ENCODE peak calls at places on chromosomes 12 and 14, in five cellular contexts. Q is right cardiac atrium, A is heart left ventricle, M is neuronal stem cell, S is GM23338. J is an unnamed sample.

GRCh38 chr14:48350971-48351370 is 675.6 kb upstream of the MDGA2 start:
- DNase-seq in Q (no peak), A (no peak), M (no peak), S (no peak), J (no peak)

GRCh38 chr12:42213023-42213422 is 25.0 kb downstream of the YAF2 start:
- DNase-seq in Q (no peak), A (no peak), M (no peak), S (no peak), J (no peak)

GRCh38 chr12:48489012-48489411 is 6.7 kb downstream of the C12orf54 start:
- DNase-seq in Q (no peak), A (no peak), M (no peak), S (no peak), J (no peak)

GRCh38 chr12:49331360-49332222 is 5.4 kb downstream of the C1QL4 start:
- DNase-seq in Q (peak; percentile 85), A (peak; percentile 59), M (no peak), S (peak; percentile 81), J (no peak)

GRCh38 chr12:16788888-16789790 is 183.2 kb upstream of the LMO3 start:
- DNase-seq in Q (no peak), A (no peak), M (peak; percentile 20), S (peak; percentile 55), J (no peak)

GRCh38 chr12:109588461-109589239 is 15.1 kb downstream of the MVK start:
- DNase-seq in Q (no peak), A (no peak), M (no peak), S (no peak), J (no peak)

GRCh38 chr12:104576980-104577925 is 120.5 kb downstream of the CHST11 start:
- DNase-seq in Q (no peak), A (no peak), M (no peak), S (no peak), J (no peak)

GRCh38 chr12:47900480-47901129 is 4.2 kb downstream of the VDR start:
- DNase-seq in Q (no peak), A (no peak), M (no peak), S (peak; percentile 49), J (no peak)

GRCh38 chr14:58776516-58776915 is 138.8 kb downstream of the DACT1 start:
- DNase-seq in Q (no peak), A (no peak), M (no peak), S (no peak), J (no peak)

GRCh38 chr14:51095854-51096823 is 1.2 kb upstream of the TRIM9 start:
- DNase-seq in Q (peak; percentile 50), A (no peak), M (peak; percentile 8), S (no peak), J (no peak)

GRCh38 chr12:25682421-25682820 is 129.3 kb upstream of the LMNTD1 start:
- DNase-seq in Q (no peak), A (no peak), M (no peak), S (no peak), J (no peak)

GRCh38 chr14:39266871-39267591 is 33.3 kb downstream of the MIA2 start:
- DNase-seq in Q (peak; percentile 92), A (peak; percentile 87), M (peak; percentile 73), S (peak; percentile 90), J (peak; percentile 97)

GRCh38 chr12:30811966-30812365 is 57.2 kb upstream of the CAPRIN2 start:
- DNase-seq in Q (no peak), A (no peak), M (no peak), S (no peak), J (no peak)

GRCh38 chr12:30816742-30817465 is 62.2 kb upstream of the CAPRIN2 start:
- DNase-seq in Q (no peak), A (no peak), M (no peak), S (no peak), J (no peak)

GRCh38 chr12:30810918-30811317 is 56.2 kb upstream of the CAPRIN2 start:
- DNase-seq in Q (no peak), A (no peak), M (no peak), S (no peak), J (no peak)

GRCh38 chr12:30818562-30818961 is 63.8 kb upstream of the CAPRIN2 start:
- DNase-seq in Q (no peak), A (no peak), M (no peak), S (no peak), J (no peak)

DNA sequence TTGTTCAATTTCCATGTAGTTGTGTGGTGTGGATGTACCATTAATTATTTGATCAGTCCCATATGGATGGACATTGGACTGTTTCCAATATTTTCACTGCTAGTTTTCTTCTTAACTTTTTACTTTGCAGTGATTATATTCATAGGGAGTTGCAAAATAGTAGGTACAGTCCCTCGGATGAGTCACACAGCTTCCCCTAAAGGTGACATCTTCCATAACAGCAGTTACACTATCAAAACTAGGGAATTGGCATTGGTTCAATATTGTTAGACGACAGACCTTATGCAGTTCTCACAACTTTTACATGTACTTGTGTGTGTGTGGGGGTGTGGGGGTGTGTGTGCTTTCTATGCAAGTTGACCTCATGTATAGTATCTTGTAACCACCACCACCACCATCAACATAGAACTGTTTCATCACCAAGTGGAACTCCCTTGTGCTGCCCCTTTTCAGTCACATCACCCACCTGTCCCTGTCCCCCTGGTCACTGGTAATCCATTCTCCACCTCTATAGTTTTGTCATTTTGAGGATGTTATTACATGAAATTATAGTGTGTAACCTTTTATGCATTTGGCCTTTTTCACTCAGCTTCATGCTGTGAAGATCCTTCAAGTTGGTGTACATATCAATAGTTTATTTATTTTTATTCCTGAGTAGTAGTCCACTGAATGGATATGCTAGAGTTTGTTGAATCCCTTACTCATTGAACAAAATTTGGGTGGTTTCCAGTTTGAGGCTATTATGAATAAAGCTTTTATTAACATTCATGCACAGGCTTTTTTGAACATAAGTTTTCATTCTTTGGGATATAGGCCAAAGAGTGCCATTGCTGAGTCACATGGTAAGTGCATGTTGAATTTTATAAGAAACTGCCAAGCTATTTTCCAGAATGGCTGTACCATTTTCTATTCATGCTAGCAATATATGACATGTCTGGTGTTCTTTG is 59.3 kb upstream of the CAPRIN2 start:
- DNase-seq in Q (no peak), A (no peak), M (no peak), S (no peak), J (no peak)
- H3K27ac ChIP-seq in Q (no peak overlapping the region), A (no peak overlapping the region), M (no peak overlapping the region), S (no peak overlapping the region), J (no peak overlapping the region)

DNA sequence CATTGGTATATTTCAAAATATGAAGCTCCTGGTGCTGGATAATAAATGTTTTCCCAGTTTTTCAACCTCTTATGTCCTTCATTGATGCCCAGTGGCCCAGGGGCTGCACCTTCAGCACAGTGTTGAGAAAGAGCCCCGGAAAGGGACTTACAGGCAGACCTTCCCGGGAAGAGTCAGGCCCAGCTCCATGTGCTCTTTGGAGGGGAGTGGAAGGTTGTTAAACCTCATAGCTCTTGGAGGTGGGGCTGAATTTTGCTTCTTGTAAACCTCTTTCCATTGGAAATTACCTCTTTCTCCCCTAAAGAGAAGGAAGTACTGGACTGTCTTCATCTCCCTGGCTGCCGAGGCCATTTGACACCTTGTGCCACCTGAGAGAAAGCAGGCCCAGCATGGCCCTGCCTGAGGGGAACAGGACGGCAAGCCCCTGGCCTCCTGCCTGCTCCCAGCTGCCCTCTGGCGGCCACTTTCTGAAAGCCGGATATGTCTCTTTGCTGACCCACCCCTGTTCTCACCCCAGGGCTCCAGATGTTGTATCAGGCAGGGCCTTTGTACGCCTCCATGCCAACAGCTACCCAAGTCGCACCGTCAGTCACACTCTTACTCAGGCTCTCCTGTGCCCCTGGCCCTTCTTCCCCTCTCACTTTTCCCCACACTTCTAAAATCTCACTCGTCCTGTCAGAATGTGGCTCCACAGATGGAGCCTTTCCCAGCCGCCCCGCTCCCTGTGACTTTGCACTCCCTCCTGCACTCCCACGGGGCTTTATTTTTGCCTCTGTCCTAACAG is 43.0 kb downstream of the EVL start:
- DNase-seq in Q (peak; percentile 94), A (peak; percentile 83), M (peak; percentile 74), S (peak; percentile 90), J (peak; percentile 94)
- H3K4me3 ChIP-seq in Q (no peak overlapping the region), A (no peak overlapping the region), M (no peak overlapping the region), S (no peak overlapping the region), J (no peak overlapping the region)

GRCh38 chr12:3922033-3922432 is 48.8 kb upstream of the PARP11 start:
- DNase-seq in Q (no peak), A (no peak), M (no peak), S (no peak), J (no peak)

GRCh38 chr12:3921142-3921520 is 47.9 kb upstream of the PARP11 start:
- DNase-seq in Q (no peak), A (no peak), M (no peak), S (no peak), J (no peak)

GRCh38 chr12:3924761-3925160 is 51.6 kb upstream of the PARP11 start:
- DNase-seq in Q (no peak), A (no peak), M (no peak), S (no peak), J (no peak)

GRCh38 chr12:3921526-3921925 is 48.3 kb upstream of the PARP11 start:
- DNase-seq in Q (no peak), A (no peak), M (no peak), S (no peak), J (no peak)

GRCh38 chr12:3920378-3921141 is 47.4 kb upstream of the PARP11 start:
- DNase-seq in Q (no peak), A (no peak), M (no peak), S (no peak), J (no peak)
- H3K27ac ChIP-seq in Q (no peak overlapping the region), A (no peak overlapping the region), M (no peak overlapping the region), S (no peak overlapping the region), J (no peak overlapping the region)

DNA sequence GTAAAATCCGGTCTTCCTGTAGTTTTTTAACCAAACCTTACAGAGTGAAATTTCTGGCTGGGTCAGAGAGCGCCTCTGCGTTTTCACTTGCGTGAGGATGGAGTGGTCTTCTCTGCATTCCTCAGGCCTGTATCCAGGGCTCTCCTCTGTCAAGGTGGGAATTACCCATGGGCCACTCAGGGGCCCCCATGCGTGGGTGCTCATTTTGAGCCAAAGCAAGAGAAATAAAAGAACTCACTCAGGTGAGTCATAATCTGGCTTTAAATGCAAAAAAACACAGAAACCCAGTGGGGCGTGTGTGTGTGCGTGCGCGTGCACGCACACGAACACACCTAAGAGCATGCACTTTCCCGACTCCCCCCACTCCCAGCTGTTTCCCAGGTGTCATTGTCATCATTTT is 104.0 kb upstream of the PWP1 start:
- DNase-seq in Q (no peak), A (no peak), M (no peak), S (no peak), J (no peak)
- H3K4me3 ChIP-seq in Q (peak overlapping the region; percentile 17), A (peak overlapping the region; percentile 26), M (peak overlapping the region; percentile 58), S (peak overlapping the region; percentile 66), J (no peak overlapping the region)

GRCh38 chr14:79480212-79480611 is 731.1 kb downstream of the DIO2 start:
- DNase-seq in Q (no peak), A (no peak), M (no peak), S (no peak), J (no peak)
- H3K27ac ChIP-seq in Q (no peak overlapping the region), A (no peak overlapping the region), M (no peak overlapping the region), S (no peak overlapping the region), J (no peak overlapping the region)

GRCh38 chr14:76947078-76947837 is 81.2 kb downstream of the IRF2BPL start:
- DNase-seq in Q (peak; percentile 96), A (peak; percentile 91), M (peak; percentile 83), S (peak; percentile 98), J (peak; percentile 94)
- H3K4me3 ChIP-seq in Q (no peak overlapping the region), A (peak overlapping the region; percentile 8), M (no peak overlapping the region), S (peak overlapping the region; percentile 48), J (no peak overlapping the region)

GRCh38 chr12:119071638-119072231 is 90.4 kb downstream of the SRRM4 start:
- DNase-seq in Q (peak; percentile 35), A (no peak), M (no peak), S (no peak), J (no peak)
- H3K27ac ChIP-seq in Q (no peak overlapping the region), A (peak overlapping the region; percentile 24), M (no peak overlapping the region), S (no peak overlapping the region), J (no peak overlapping the region)

J was measured in spleen.